ENCODE peak calls at places on chromosomes 4 and X, in four cellular contexts. F is H9, I is IMR-90, M is H1. A is an unnamed sample. For H3K27me3, the result is how much of the 10 kb centered on the place peaks cover.

GRCh38 chrX:76428243-76429130 is 977 bp downstream of the MAGEE1 start:
- DNase-seq in F (peak), I (no peak), M (no peak), A (no peak)

GRCh38 chrX:122777766-122778165 is 406.3 kb upstream of the GRIA3 start:
- DNase-seq in F (no peak), I (no peak), M (no peak), A (no peak)

GRCh38 chr4:82801910-82802521 is 3.4 kb upstream of the SCD5 start:
- DNase-seq in F (no peak), I (peak), M (no peak), A (no peak)

GRCh38 chr4:127623755-127624087 is 9.0 kb upstream of the INTU start:
- DNase-seq in F (no peak), I (peak), M (no peak), A (no peak)

GRCh38 chr4:98802673-98803286 is 126.2 kb downstream of the EIF4E start:
- DNase-seq in F (no peak), I (peak), M (no peak), A (no peak)

GRCh38 chr4:1216869-1217294 is 32.0 kb downstream of the CTBP1 start:
- DNase-seq in F (no peak), I (no peak), M (no peak), A (no peak)

GRCh38 chr4:1871471-1872021 is 353 bp downstream of the NSD2 start:
- DNase-seq in F (peak), I (no peak), M (no peak), A (peak)

GRCh38 chrX:19683817-19684216 is 168.5 kb upstream of the MAP3K15 start:
- DNase-seq in F (no peak), I (no peak), M (no peak), A (no peak)

GRCh38 chrX:135308345-135308855 is 880 bp upstream of the ETDC start:
- DNase-seq in F (no peak), I (no peak), M (no peak), A (no peak)

GRCh38 chrX:151397741-151398070 is 700 bp downstream of the VMA21 start:
- DNase-seq in F (no peak), I (no peak), M (no peak), A (no peak)

GRCh38 chr4:57078685-57079521 is 31.3 kb downstream of the IGFBP7 start:
- DNase-seq in F (peak), I (no peak), M (no peak), A (peak)

GRCh38 chrX:143837010-143837409 is 46.9 kb upstream of the UBE2NL start:
- DNase-seq in F (no peak), I (no peak), M (no peak), A (no peak)

GRCh38 chrX:24260827-24261550 is 52.9 kb downstream of the SUPT20HL2 start:
- DNase-seq in F (no peak), I (peak), M (no peak), A (no peak)

GRCh38 chrX:34956915-34957314 is 14.3 kb downstream of the FAM47B start:
- DNase-seq in F (no peak), I (peak), M (no peak), A (no peak)

GRCh38 chr4:26964512-26964911 is 103.9 kb downstream of the STIM2 start:
- DNase-seq in F (no peak), I (no peak), M (no peak), A (no peak)

GRCh38 chr4:37471971-37472370 is 214.2 kb downstream of the RELL1 start:
- DNase-seq in F (no peak), I (no peak), M (no peak), A (no peak)

GRCh38 chr4:177308125-177308524 is 1.5 kb upstream of the NEIL3 start:
- DNase-seq in F (no peak), I (peak), M (no peak), A (no peak)

GRCh38 chrX:46447384-46447783 is 97.8 kb downstream of the ZNF674 start:
- DNase-seq in F (no peak), I (peak), M (no peak), A (no peak)

GRCh38 chr4:24578364-24578763 is 6.0 kb downstream of the DHX15 start:
- DNase-seq in F (no peak), I (no peak), M (no peak), A (no peak)

GRCh38 chr4:48079972-48080391 is 54.1 kb downstream of the TXK start:
- DNase-seq in F (no peak), I (no peak), M (no peak), A (no peak)

GRCh38 chrX:28756647-28757046 is 169.4 kb downstream of the IL1RAPL1 start:
- DNase-seq in F (no peak), I (peak), M (no peak), A (no peak)

GRCh38 chr4:24702266-24702665 is 93.1 kb upstream of the SOD3 start:
- DNase-seq in F (no peak), I (no peak), M (no peak), A (no peak)

GRCh38 chr4:121185960-121186359 is 21.8 kb upstream of the TNIP3 start:
- DNase-seq in F (no peak), I (no peak), M (no peak), A (no peak)

GRCh38 chr4:14985843-14986242 is 16.4 kb upstream of the CPEB2 start:
- DNase-seq in F (no peak), I (no peak), M (no peak), A (no peak)

GRCh38 chrX:26722666-26723428 is 506.9 kb downstream of the MAGEB5 start:
- DNase-seq in F (no peak), I (no peak), M (no peak), A (no peak)

GRCh38 chrX:120604359-120604782 is 470 bp downstream of the MCTS1 start:
- DNase-seq in F (no peak), I (peak), M (no peak), A (no peak)

GRCh38 chrX:154890990-154891639 is 5.0 kb downstream of the F8A1 start:
- DNase-seq in F (no peak), I (no peak), M (no peak), A (no peak)

GRCh38 chr4:56297801-56298200 is 89.5 kb downstream of the AASDH start:
- DNase-seq in F (no peak), I (no peak), M (no peak), A (peak)

GRCh38 chr4:61246003-61246402 is 45.9 kb downstream of the ADGRL3 start:
- DNase-seq in F (no peak), I (no peak), M (no peak), A (no peak)

GRCh38 chr4:104897297-104897645 is 249.4 kb upstream of the TET2 start:
- DNase-seq in F (no peak), I (no peak), M (no peak), A (no peak)

GRCh38 chrX:16491461-16491860 is 158.5 kb upstream of the S100G start:
- DNase-seq in F (no peak), I (no peak), M (no peak), A (no peak)
- H3K18ac ChIP-seq in F (no peak), I (no peak), M (no peak), A (no peak)

DNA sequence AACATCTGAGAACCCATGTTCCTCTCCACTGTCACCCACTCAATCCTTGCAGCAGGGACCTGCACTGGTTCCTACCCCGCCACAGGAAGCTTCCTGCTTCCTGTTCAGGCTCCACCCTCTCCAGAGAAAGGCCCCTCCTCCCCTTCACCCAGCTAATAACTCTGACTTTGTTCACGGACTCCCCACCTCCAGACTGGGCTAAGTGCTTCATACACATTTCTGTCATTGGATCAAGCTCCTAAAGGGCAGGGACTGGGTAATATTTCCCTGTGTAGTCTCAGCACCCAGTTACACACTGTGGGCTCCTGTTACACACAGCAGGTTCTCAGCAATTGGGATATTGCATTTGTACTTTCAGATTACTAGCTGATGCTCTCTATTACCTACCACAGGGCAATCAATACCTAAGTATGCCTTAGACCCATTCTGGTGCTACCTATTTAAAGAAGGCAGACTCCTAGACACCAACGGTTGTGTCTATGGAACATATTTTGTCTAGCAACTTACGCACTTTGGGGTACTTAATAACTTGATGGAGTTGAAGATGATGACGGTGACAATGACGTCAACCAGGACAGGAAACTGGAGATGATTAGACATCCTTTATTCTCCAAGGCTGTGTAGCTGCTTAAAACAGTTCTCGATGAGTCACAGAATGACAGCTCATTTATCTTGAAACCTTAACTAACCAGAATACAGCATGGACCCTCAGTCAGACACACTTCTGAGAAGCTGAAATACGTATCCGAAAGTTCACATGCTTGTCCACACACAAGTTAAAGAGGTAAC is 58.1 kb downstream of the MAML3 start:
- DNase-seq in F (no peak), I (peak), M (no peak), A (no peak)
- H3K14ac ChIP-seq in F (no peak), I (peak), M (no peak), A (no peak)

GRCh38 chr4:34814266-34814665 is 1430.0 kb downstream of the ARAP2 start:
- DNase-seq in F (no peak), I (no peak), M (no peak), A (no peak)
- H3K27me3 ChIP-seq in F (under half), I (under half), M (under half), A (under half)

DNA sequence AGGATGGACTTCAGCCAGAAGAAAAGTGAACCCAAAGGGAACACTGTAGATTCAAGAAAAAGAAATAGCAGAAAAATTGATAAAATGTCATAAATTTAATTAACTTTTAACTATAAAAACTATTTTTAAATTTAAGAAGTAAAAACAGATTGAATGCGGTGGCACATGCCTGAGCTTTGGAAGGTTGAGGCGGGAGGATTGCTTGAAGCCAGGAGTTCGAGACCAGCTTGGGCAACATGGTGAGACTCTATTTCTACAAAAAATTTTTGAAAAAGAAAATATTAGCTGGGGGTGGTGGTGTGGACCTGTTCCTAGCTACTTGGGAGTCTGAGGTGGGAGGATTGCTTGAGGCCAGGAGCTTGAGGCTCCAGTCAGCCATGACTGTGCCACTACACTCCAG is 3.0 kb downstream of the FAM184B start:
- DNase-seq in F (no peak), I (no peak), M (no peak), A (no peak)
- H3K18ac ChIP-seq in F (no peak), I (no peak), M (no peak), A (no peak)

DNA sequence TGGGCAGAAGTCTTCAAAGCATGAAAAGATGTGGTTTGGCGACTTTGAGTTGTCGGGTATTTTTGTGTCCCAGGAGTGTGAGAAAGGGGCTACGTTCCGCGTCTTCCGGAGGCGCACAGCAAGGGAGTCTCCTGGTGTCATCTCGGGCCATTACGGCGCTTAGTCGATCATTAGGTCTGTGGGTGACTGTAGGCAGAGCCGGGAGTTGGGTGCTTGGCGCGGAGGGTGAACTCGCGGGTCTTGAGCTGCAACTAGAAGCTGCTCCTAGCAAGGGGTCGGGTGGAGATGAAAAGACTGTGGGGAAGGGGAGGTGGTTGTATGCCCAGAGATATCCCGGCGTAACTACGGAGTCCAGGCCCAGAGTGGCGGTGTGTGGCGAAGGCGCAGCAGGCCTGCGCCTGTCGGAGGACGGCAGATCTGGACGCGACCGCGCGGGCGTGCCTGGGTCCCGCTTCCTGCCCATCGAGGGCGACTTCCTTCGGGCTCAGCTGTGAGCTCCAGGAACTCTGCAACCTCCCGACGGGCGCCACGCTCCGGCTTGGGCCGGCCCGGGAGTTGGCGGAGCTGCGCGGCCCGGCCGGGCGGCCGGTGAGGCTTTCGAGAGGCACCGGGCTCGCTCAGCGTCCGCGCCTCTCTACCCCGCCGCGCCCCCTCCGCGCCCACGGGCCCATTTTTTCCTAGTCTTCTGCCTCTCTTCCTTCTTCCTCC is 2.7 kb upstream of the NKX3-2 start:
- DNase-seq in F (peak), I (no peak), M (no peak), A (no peak)
- H3K14ac ChIP-seq in F (no peak), I (no peak), M (no peak), A (peak)

DNA sequence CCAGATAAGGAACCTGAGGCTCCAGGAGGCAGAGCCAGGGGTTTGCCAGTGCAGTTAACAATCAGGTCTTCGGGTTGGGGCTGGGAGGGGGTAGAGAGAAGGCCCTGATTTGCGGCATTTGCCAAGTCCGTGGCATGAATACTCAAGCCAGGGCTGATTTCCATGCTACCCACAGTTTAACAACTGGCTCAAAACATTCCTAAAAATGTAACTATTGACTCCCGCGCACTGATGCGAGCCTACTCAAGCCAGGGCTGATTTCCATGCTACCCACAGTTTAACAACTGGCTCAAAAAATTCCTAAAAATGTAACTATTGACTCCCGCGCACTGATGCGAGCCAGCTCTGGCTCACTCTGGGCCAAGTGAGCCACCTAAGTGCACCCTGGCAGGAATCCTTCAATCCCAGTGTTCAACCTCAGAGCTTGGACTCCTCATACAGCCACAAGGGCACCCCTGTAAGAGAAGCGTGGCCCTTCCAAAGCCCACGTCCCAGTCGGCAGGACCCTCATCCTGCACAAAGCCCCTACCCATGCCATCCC is 75.6 kb downstream of the PPP2R2C start:
- DNase-seq in F (no peak), I (no peak), M (no peak), A (no peak)
- H3K27me3 ChIP-seq in F (under half), I (under half), M (under half), A (under half)

GRCh38 chr4:130349745-130350144 is 1253.8 kb downstream of the C4orf33 start:
- DNase-seq in F (no peak), I (no peak), M (no peak), A (no peak)
- H3K18ac ChIP-seq in F (no peak), I (no peak), M (no peak), A (peak)

GRCh38 chr4:172680701-172681100 is 487.9 kb upstream of the GALNT7 start:
- DNase-seq in F (no peak), I (peak), M (no peak), A (no peak)

GRCh38 chr4:172674811-172675210 is 493.8 kb upstream of the GALNT7 start:
- DNase-seq in F (no peak), I (no peak), M (no peak), A (no peak)

GRCh38 chr4:172675232-172675631 is 493.4 kb upstream of the GALNT7 start:
- DNase-seq in F (no peak), I (no peak), M (no peak), A (no peak)
- H3K14ac ChIP-seq in F (no peak), I (no peak), M (no peak), A (no peak)

A was measured in neuronal stem cell.